ENCODE peak calls at places on chromosomes 6 and 20, in nine cellular contexts. L is fibroblast of lung, I is fibroblast of the aortic adventitia, Y is OCI-LY7, U is IMR-90, G is psoas muscle, C is left ventricle myocardium inferior, V is uterus, K is stomach. F is an unnamed sample.

GRCh38 chr20:39133205-39133604 is 171.1 kb downstream of the DHX35 start:
- DNase-seq in C (no peak), V (no peak), U (no peak), I (no peak), G (no peak), K (no peak), L (no peak), Y (no peak), F (no peak)

GRCh38 chr6:29019629-29020028 is 14.5 kb upstream of the ZNF311 start:
- DNase-seq in K (no peak), Y (no peak), U (no peak), V (no peak), I (no peak), C (no peak), L (no peak), G (no peak), F (no peak)

GRCh38 chr20:24959591-24960301 is 10.7 kb downstream of the CST7 start:
- DNase-seq in C (no peak), Y (no peak), U (no peak), V (no peak), I (no peak), G (no peak), L (no peak), K (peak; percentile 17), F (no peak)

GRCh38 chr20:54292186-54292585 is 84.3 kb downstream of the PFDN4 start:
- DNase-seq in Y (no peak), G (no peak), U (peak; percentile 25), L (peak; percentile 76), C (no peak), V (no peak), I (peak; percentile 38), K (no peak), F (peak; percentile 27)

GRCh38 chr6:150485559-150486517 is 113.8 kb upstream of the PLEKHG1 start:
- DNase-seq in C (no peak), G (no peak), I (peak; percentile 61), U (no peak), K (no peak), V (no peak), Y (no peak), L (no peak), F (no peak)

GRCh38 chr20:61608275-61609085 is 356.4 kb downstream of the CDH4 start:
- DNase-seq in G (no peak), V (no peak), L (peak; percentile 33), K (no peak), C (no peak), Y (peak; percentile 8), I (no peak), U (peak; percentile 31), F (no peak)

GRCh38 chr20:64053841-64054661 is 4.6 kb upstream of the SOX18 start:
- DNase-seq in L (no peak), V (peak; percentile 74), G (peak; percentile 78), I (peak; percentile 67), C (peak; percentile 75), Y (peak; percentile 69), K (no peak), U (no peak), F (peak; percentile 42)

GRCh38 chr20:47125553-47126373 is 230.7 kb downstream of the ZMYND8 start:
- DNase-seq in L (peak; percentile 64), V (peak; percentile 34), K (no peak), Y (no peak), G (no peak), U (no peak), I (peak; percentile 48), C (peak; percentile 18), F (no peak)

GRCh38 chr6:142566628-142567396 is 265.0 kb downstream of the ADGRG6 start:
- DNase-seq in I (peak; percentile 70), G (no peak), K (peak; percentile 41), U (peak; percentile 47), C (no peak), L (peak; percentile 32), Y (peak; percentile 43), V (no peak), F (peak; percentile 44)

GRCh38 chr6:166589786-166590574 is 3.5 kb upstream of the RAMACL start:
- DNase-seq in C (no peak), G (no peak), Y (no peak), U (no peak), V (no peak), L (peak; percentile 33), I (no peak), K (no peak), F (no peak)

GRCh38 chr6:1312444-1313363 is 806 bp downstream of the FOXQ1 start:
- DNase-seq in G (no peak), Y (no peak), C (no peak), I (no peak), L (no peak), V (no peak), U (no peak), K (no peak), F (peak; percentile 76)

GRCh38 chr20:47196091-47197081 is 160.1 kb downstream of the ZMYND8 start:
- DNase-seq in V (peak; percentile 51), G (peak; percentile 77), K (peak; percentile 81), L (peak; percentile 48), Y (peak; percentile 87), I (peak; percentile 71), U (peak; percentile 60), C (peak; percentile 67), F (peak; percentile 85)

GRCh38 chr6:157272866-157273755 is 50.2 kb downstream of the TMEM242 start:
- DNase-seq in I (no peak), U (no peak), V (no peak), K (no peak), L (no peak), C (no peak), Y (peak; percentile 81), G (no peak), F (peak; percentile 29)

GRCh38 chr6:28838634-28839442 is 84.9 kb downstream of the TRIM27 start:
- DNase-seq in Y (peak; percentile 92), G (peak; percentile 78), C (peak; percentile 79), K (peak; percentile 77), I (peak; percentile 75), L (peak; percentile 83), U (peak; percentile 80), V (peak; percentile 77), F (peak; percentile 79)

GRCh38 chr6:2478200-2478599 is 232.8 kb upstream of the GMDS start:
- DNase-seq in I (peak; percentile 27), L (peak; percentile 74), G (no peak), Y (no peak), K (no peak), U (peak; percentile 5), C (no peak), V (no peak), F (peak; percentile 36)

GRCh38 chr6:46026307-46026706 is 10.6 kb upstream of the CLIC5 start:
- DNase-seq in L (no peak), I (no peak), C (no peak), G (no peak), K (no peak), V (no peak), U (no peak), Y (no peak), F (no peak)

GRCh38 chr6:46025573-46025972 is 9.9 kb upstream of the CLIC5 start:
- DNase-seq in Y (no peak), I (no peak), K (no peak), G (no peak), U (no peak), C (no peak), V (no peak), L (no peak), F (no peak)

GRCh38 chr6:46023216-46023915 is 7.7 kb upstream of the CLIC5 start:
- DNase-seq in K (no peak), G (no peak), I (peak; percentile 75), Y (no peak), C (no peak), U (no peak), V (no peak), L (peak; percentile 19), F (peak; percentile 37)

GRCh38 chr6:46022110-46022948 is 6.7 kb upstream of the CLIC5 start:
- DNase-seq in V (no peak), K (no peak), C (no peak), Y (no peak), U (no peak), G (no peak), I (no peak), L (no peak), F (no peak)

GRCh38 chr6:46024122-46024769 is 8.6 kb upstream of the CLIC5 start:
- DNase-seq in Y (no peak), L (no peak), G (no peak), C (no peak), K (no peak), U (no peak), V (no peak), I (peak; percentile 19), F (no peak)
- H3K4me3 ChIP-seq in Y (no peak overlapping the region), L (no peak overlapping the region), G (no peak overlapping the region), C (no peak overlapping the region), K (no peak overlapping the region), U (no peak overlapping the region), V (no peak overlapping the region), I (no peak overlapping the region), F (no peak overlapping the region)

GRCh38 chr6:62283828-62284411 is 2.1 kb downstream of the KHDRBS2 start:
- DNase-seq in V (no peak), L (peak; percentile 0), U (peak; percentile 0), G (no peak), C (no peak), Y (peak; percentile 55), I (peak; percentile 6), K (no peak), F (peak; percentile 1)
- TF ChIP-seq CTCF in V (peak; percentile 13), L (no peak), U (peak; percentile 39), G (peak; percentile 32), C (peak; percentile 48), Y (peak; percentile 89), I (peak; percentile 30), K (peak; percentile 17), F (peak; percentile 32)

GRCh38 chr6:100846276-100846675 is 34.9 kb downstream of the ASCC3 start:
- DNase-seq in G (no peak), U (no peak), K (no peak), Y (no peak), V (no peak), C (no peak), L (peak; percentile 1), I (no peak), F (no peak)

GRCh38 chr6:100856146-100856545 is 25.0 kb downstream of the ASCC3 start:
- DNase-seq in C (no peak), Y (no peak), G (no peak), I (no peak), L (no peak), U (no peak), K (no peak), V (no peak), F (no peak)

GRCh38 chr6:100851819-100852218 is 29.3 kb downstream of the ASCC3 start:
- DNase-seq in U (no peak), C (no peak), Y (no peak), L (no peak), G (peak; percentile 14), I (no peak), K (no peak), V (no peak), F (no peak)

GRCh38 chr6:100845676-100846075 is 35.5 kb downstream of the ASCC3 start:
- DNase-seq in V (no peak), K (no peak), L (peak; percentile 7), U (no peak), I (no peak), G (no peak), Y (no peak), C (no peak), F (no peak)

GRCh38 chr6:100850174-100850573 is 31.0 kb downstream of the ASCC3 start:
- DNase-seq in I (no peak), L (no peak), U (no peak), Y (no peak), C (no peak), V (no peak), K (no peak), G (no peak), F (no peak)
- H3K4me3 ChIP-seq in I (no peak overlapping the region), L (no peak overlapping the region), U (no peak overlapping the region), Y (no peak overlapping the region), C (no peak overlapping the region), V (no peak overlapping the region), K (no peak overlapping the region), G (no peak overlapping the region), F (no peak overlapping the region)

GRCh38 chr6:23547851-23548250 is 578.2 kb upstream of the NRSN1 start:
- DNase-seq in Y (no peak), C (no peak), K (no peak), L (no peak), G (no peak), V (no peak), I (no peak), U (no peak), F (no peak)
- TF ChIP-seq CTCF in Y (no peak), C (peak; percentile 26), K (no peak), L (no peak), G (no peak), V (no peak), I (no peak), U (no peak), F (no peak)

F was measured in foreskin fibroblast.